ENCODE peak calls at places on chromosomes 11 and 22, in eight cellular contexts. L is brain microvascular endothelial cell, W is Peyer's patch, K is IMR-90, B is K562, I is ovary, O is OCI-LY7, F is cardiac muscle cell. J is an unnamed sample.

GRCh38 chr22:47128216-47129215 is 366.1 kb downstream of the TBC1D22A start:
- DNase-seq in W (peak), L (no peak), I (no peak), F (no peak), B (no peak), K (no peak), O (no peak), J (no peak)

GRCh38 chr22:35231585-35232084 is 25.7 kb upstream of the HMGXB4 start:
- DNase-seq in L (peak), F (peak), I (peak), W (peak), O (peak), K (peak), B (peak), J (peak)

GRCh38 chr11:102196816-102197215 is 86.6 kb downstream of the YAP1 start:
- DNase-seq in O (no peak), I (no peak), L (no peak), B (no peak), F (no peak), W (no peak), K (peak), J (no peak)

GRCh38 chr11:45532552-45532951 is 132.9 kb downstream of the CHST1 start:
- DNase-seq in L (no peak), W (no peak), I (no peak), F (no peak), B (no peak), K (no peak), O (no peak), J (no peak)

GRCh38 chr11:56923116-56923515 is 65.6 kb upstream of the OR5AK2 start:
- DNase-seq in L (no peak), O (no peak), W (no peak), K (no peak), I (no peak), F (no peak), B (no peak), J (no peak)

GRCh38 chr11:11478687-11479086 is 125.6 kb upstream of the CSNK2A3 start:
- DNase-seq in O (no peak), F (no peak), L (no peak), I (no peak), W (no peak), B (no peak), K (no peak), J (no peak)

GRCh38 chr22:47267531-47268282 is 505.3 kb downstream of the TBC1D22A start:
- DNase-seq in O (no peak), K (no peak), L (no peak), W (no peak), B (no peak), I (no peak), F (no peak), J (no peak)

GRCh38 chr11:15941206-15941770 is 415.1 kb downstream of the SOX6 start:
- DNase-seq in W (no peak), B (peak), F (peak), L (no peak), K (no peak), I (no peak), O (no peak), J (no peak)

GRCh38 chr11:17548444-17548843 is 1.4 kb downstream of the OTOG start:
- DNase-seq in B (peak), I (no peak), L (no peak), W (no peak), O (peak), F (no peak), K (no peak), J (no peak)

GRCh38 chr11:129840236-129840635 is 24.6 kb downstream of the TMEM45B start:
- DNase-seq in L (no peak), B (no peak), W (no peak), I (no peak), F (no peak), K (no peak), O (no peak), J (no peak)

GRCh38 chr11:75532200-75532972 is 6.6 kb upstream of the GDPD5 start:
- DNase-seq in I (peak), O (peak), K (peak), W (peak), B (peak), F (peak), L (peak), J (peak)

GRCh38 chr22:37290737-37291136 is 8.4 kb downstream of the CYTH4 start:
- DNase-seq in B (no peak), K (peak), O (no peak), W (no peak), I (no peak), F (no peak), L (no peak), J (no peak)

GRCh38 chr11:68324241-68324640 is 11.8 kb downstream of the LRP5 start:
- DNase-seq in O (no peak), W (no peak), K (no peak), L (no peak), F (no peak), B (no peak), I (no peak), J (no peak)

GRCh38 chr22:41672780-41673509 is 15.7 kb downstream of the SNU13 start:
- DNase-seq in O (peak), L (no peak), K (no peak), B (peak), W (no peak), F (no peak), I (no peak), J (no peak)

GRCh38 chr22:29635734-29636357 is 32.4 kb downstream of the NF2 start:
- DNase-seq in I (no peak), F (peak), W (no peak), K (peak), B (peak), L (no peak), O (peak), J (peak)

GRCh38 chr11:63843042-63843441 is 4.1 kb downstream of the MARK2 start:
- DNase-seq in I (no peak), W (no peak), F (no peak), K (peak), O (no peak), B (no peak), L (no peak), J (no peak)

GRCh38 chr11:17219016-17219415 is 11.2 kb upstream of the PIK3C2A start:
- DNase-seq in F (no peak), K (no peak), W (no peak), B (no peak), O (no peak), L (no peak), I (no peak), J (no peak)

GRCh38 chr22:42468841-42469240 is 36.6 kb upstream of the NFAM1 start:
- DNase-seq in B (no peak), I (no peak), F (no peak), L (peak), K (peak), W (no peak), O (no peak), J (no peak)

GRCh38 chr11:118621071-118621815 is 13.8 kb downstream of the PHLDB1 start:
- DNase-seq in K (peak), B (peak), I (peak), O (no peak), L (peak), F (peak), W (peak), J (peak)

GRCh38 chr11:35525501-35526175 is at the start of gene PAMR1:
- DNase-seq in F (peak), I (no peak), L (peak), O (no peak), W (peak), K (peak), B (no peak), J (no peak)

GRCh38 chr11:119783466-119784400 is 54.7 kb upstream of the NECTIN1 start:
- DNase-seq in K (no peak), L (peak), F (no peak), O (no peak), I (no peak), W (no peak), B (no peak), J (no peak)

GRCh38 chr11:37394236-37394870 is 796.3 kb upstream of the RAG2 start:
- DNase-seq in I (no peak), O (peak), F (no peak), L (no peak), B (no peak), W (no peak), K (no peak), J (no peak)

GRCh38 chr11:113273720-113274119 is 40.7 kb upstream of the TTC12 start:
- DNase-seq in I (no peak), F (no peak), K (no peak), L (no peak), O (no peak), B (no peak), W (no peak), J (no peak)

GRCh38 chr11:113272281-113272680 is 42.1 kb upstream of the TTC12 start:
- DNase-seq in K (no peak), B (no peak), L (no peak), W (no peak), I (no peak), F (no peak), O (no peak), J (no peak)

GRCh38 chr11:113272927-113273615 is 41.3 kb upstream of the TTC12 start:
- DNase-seq in O (no peak), W (no peak), I (no peak), F (no peak), B (no peak), L (no peak), K (no peak), J (no peak)

GRCh38 chr11:113275602-113276001 is 38.8 kb upstream of the TTC12 start:
- DNase-seq in I (no peak), L (no peak), K (no peak), B (no peak), W (no peak), O (no peak), F (no peak), J (no peak)

DNA sequence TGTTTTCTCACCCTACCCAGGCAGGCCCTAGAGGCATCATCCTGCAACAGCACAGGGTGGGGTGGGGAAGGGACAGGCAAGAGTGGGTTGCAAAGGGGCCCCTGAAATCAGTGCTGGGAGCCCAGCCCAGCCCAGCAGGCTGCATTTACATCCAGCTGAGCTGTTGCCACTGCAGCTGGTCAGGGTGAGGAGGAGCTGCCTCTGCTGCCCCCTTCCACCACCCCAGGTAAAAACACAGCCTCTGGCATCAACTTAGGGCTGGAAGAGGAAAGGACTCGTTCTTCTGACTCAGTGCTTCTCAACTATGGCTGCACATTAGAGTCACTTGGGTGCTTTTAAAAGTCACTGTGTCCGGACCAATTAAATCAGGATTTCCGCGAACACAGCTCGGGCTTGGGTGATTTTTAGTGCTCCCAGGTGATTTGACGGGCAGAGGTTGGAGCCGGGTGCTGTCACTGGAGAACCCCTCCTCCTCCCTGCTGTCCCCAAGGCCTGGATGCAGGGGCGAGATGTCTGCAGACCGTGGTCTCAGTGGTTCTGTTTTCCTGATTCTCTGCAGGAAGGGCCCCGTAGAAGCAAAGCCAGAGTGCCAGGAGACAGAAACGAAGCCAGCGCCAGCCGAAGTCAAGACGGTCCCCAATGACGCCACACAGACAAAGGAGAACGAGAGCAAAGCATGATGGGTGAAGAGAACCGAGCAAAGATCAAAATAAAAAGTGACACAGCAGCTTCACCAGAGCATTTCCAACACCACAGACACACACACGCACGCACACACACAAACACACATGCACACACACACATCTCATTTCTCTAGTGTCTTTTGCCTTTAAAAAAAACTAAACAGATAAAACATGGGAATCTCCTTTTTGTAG is 39.4 kb upstream of the TTC12 start:
- DNase-seq in I (no peak), B (no peak), F (peak), L (no peak), W (no peak), O (no peak), K (no peak), J (no peak)
- TF ChIP-seq CTCF in I (no peak), B (no peak), F (peak), L (peak), W (no peak), O (no peak), K (no peak), J (no peak)

GRCh38 chr22:31839986-31840385 is 86.2 kb downstream of the DEPDC5 start:
- DNase-seq in B (no peak), F (no peak), W (no peak), L (no peak), O (no peak), I (no peak), K (no peak), J (no peak)

GRCh38 chr22:31833930-31834329 is 80.1 kb downstream of the DEPDC5 start:
- DNase-seq in O (no peak), K (no peak), B (no peak), F (no peak), L (no peak), W (no peak), I (no peak), J (no peak)

GRCh38 chr22:31838917-31839316 is 85.1 kb downstream of the DEPDC5 start:
- DNase-seq in W (no peak), L (no peak), B (no peak), I (no peak), O (no peak), K (no peak), F (no peak), J (no peak)

GRCh38 chr22:31840581-31840980 is 86.8 kb downstream of the DEPDC5 start:
- DNase-seq in I (no peak), B (no peak), O (no peak), F (no peak), K (no peak), L (no peak), W (no peak), J (no peak)

GRCh38 chr22:31836010-31836409 is 82.2 kb downstream of the DEPDC5 start:
- DNase-seq in B (no peak), K (no peak), W (no peak), L (no peak), I (no peak), O (no peak), F (no peak), J (no peak)
- H3K27ac ChIP-seq in B (no peak), K (no peak), W (no peak), L (no peak), I (no peak), O (no peak), F (no peak), J (no peak)

DNA sequence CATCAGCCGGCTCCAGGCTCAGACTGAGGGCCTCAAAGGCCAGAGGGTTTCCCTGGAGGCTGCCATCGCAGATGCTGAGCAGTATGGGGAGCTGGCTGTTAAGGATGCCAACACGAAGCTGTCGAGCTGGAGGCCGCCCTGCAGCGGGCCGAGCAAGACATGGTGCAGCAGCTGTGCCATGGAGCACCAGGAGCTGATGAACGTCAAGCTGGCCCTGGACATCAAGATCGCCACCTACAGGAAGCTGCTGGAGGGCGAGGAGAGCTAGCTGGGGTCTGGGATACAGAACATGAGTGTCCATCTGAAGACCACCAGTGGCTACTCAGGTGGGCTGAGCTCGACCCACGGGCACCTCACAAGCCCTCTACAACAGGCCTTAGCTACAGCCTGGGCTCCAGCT is 4.0 kb upstream of the SCUBE2 start:
- DNase-seq in K (no peak), L (no peak), I (no peak), F (no peak), B (no peak), W (no peak), O (no peak), J (no peak)
- TF ChIP-seq CTCF in K (peak), L (peak), I (no peak), F (peak), B (peak), W (no peak), O (peak), J (peak)

GRCh38 chr22:19843107-19843856 is 11.4 kb downstream of the GNB1L start:
- DNase-seq in L (no peak), K (no peak), O (no peak), I (no peak), W (no peak), F (peak), B (peak), J (no peak)

GRCh38 chr22:19841641-19842385 is 12.9 kb downstream of the GNB1L start:
- DNase-seq in K (no peak), I (no peak), O (peak), L (no peak), W (no peak), F (no peak), B (peak), J (no peak)

GRCh38 chr22:19840955-19841640 is 13.6 kb downstream of the GNB1L start:
- DNase-seq in W (no peak), K (no peak), O (no peak), I (no peak), F (no peak), L (no peak), B (no peak), J (no peak)

GRCh38 chr22:19843857-19844422 is 10.7 kb downstream of the GNB1L start:
- DNase-seq in F (no peak), I (no peak), O (no peak), B (peak), K (no peak), L (no peak), W (no peak), J (no peak)

DNA sequence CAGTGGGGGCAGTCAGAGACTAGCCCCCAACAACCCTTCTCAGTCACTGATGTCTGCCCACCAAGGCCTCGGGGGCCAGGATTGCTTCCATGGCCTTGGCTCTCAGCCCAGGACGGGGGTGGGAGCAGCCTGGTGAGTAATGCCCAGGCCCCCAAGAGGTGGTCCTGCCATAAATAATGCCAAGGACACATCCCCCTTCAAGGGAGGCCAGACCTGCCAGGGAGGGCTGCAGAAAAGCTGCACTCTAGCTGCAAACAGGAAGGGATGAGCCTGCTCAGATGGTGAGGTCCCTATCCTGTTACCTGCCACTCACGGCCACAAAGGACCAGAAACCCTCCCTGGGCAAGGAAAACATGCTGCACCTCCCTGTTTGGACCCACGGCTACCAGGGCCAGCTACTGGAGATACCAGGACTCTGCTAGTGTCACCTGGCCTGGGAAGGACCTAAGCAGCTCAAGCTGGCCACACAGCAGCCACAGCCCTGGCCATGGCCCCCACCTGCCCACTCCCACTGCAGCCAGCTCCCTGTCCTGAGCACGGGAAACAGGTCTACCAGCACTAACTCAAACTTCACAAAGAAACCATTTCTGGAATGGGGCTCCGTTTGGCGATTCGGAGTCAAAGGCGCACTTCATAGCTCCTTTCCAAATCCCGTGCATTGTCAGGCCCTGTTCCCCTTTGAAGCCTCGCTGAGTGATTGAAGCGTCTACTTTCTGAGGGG is 12.1 kb downstream of the GNB1L start:
- DNase-seq in W (no peak), O (no peak), K (no peak), L (no peak), I (no peak), F (no peak), B (peak), J (no peak)
- H3K27ac ChIP-seq in W (no peak), O (peak), K (no peak), L (no peak), I (no peak), F (no peak), B (no peak), J (no peak)

DNA sequence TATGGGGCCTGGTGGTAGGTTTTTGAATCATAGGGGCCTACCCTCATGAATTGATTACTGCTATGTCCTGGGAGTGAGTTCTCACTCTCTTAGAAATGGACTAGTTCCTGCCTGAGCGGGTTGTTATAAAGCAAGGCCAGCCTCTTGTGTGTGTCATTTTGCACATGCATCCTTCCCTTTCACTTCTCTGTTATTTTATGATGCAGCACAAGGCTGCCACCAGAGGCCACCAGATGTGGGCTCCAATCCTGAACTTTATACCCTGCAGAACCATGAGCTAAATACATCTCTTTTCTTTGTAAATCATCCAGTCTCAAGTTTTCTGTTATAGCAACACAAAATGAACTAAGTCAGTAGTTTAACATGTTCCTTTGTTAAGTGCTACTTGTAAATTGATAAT is 251.4 kb downstream of the BLID start:
- DNase-seq in I (no peak), F (no peak), L (no peak), B (no peak), O (no peak), W (no peak), K (no peak), J (no peak)
- TF ChIP-seq CTCF in I (no peak), F (peak), L (peak), B (no peak), O (no peak), W (no peak), K (no peak), J (no peak)

GRCh38 chr22:17866621-17867020 is 92.4 kb upstream of the BID start:
- DNase-seq in O (no peak), W (no peak), I (no peak), L (no peak), K (no peak), F (no peak), B (no peak), J (no peak)
- H3K27ac ChIP-seq in O (no peak), W (no peak), I (no peak), L (no peak), K (no peak), F (no peak), B (no peak), J (no peak)

DNA sequence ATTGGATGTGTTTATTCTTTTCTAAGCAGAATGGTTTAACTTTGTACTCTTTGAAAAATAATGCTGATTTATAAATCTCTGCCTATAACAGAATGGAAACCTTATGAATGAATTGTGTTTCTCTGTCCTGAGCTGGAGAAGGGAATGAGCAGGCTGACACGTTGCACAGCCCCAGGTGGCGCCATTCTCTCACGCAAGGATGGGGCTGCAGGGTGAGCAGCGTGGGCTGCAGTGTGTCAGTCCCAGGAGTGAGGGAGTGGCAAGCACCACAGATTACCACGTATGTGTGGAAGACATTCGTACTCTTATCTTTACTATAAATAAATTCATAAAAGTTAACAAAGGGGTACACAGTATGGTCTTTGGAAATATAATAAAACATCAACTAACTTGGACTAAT is 33.4 kb downstream of the FDX1 start:
- DNase-seq in I (no peak), W (peak), B (peak), F (peak), L (peak), O (peak), K (peak), J (peak)
- TF ChIP-seq CTCF in I (no peak), W (no peak), B (peak), F (peak), L (peak), O (peak), K (peak), J (peak)